ENCODE peak calls at places on chromosome 19, in six cellular contexts. G is IMR-90, O is A549, I is K562, K is GM12878, C is HepG2. H is an unnamed sample.

GRCh38 chr19:19490247-19490968 is 24.9 kb downstream of the TSSK6 start:
- DNase-seq in G (peak), O (peak), I (peak), K (peak), C (peak), H (peak)

GRCh38 chr19:13441810-13442512 is 64.3 kb downstream of the CACNA1A start:
- DNase-seq in G (peak), O (peak), I (peak), K (no peak), C (peak), H (peak)

GRCh38 chr19:23075031-23075733 is 41.6 kb upstream of the ZNF730 start:
- DNase-seq in G (peak), O (no peak), I (peak), K (no peak), C (no peak), H (no peak)

GRCh38 chr19:30227071-30227621 is 145.0 kb upstream of the ZNF536 start:
- DNase-seq in G (no peak), O (no peak), I (no peak), K (no peak), C (no peak), H (no peak)

GRCh38 chr19:34041922-34042521 is 130.3 kb upstream of the LSM14A start:
- DNase-seq in G (peak), O (peak), I (peak), K (no peak), C (peak), H (peak)

GRCh38 chr19:15303105-15303780 is 29.1 kb downstream of the BRD4 start:
- DNase-seq in G (peak), O (no peak), I (no peak), K (no peak), C (no peak), H (no peak)

GRCh38 chr19:996051-996838 is 4.0 kb upstream of the GRIN3B start:
- DNase-seq in G (peak), O (peak), I (peak), K (no peak), C (no peak), H (peak)

GRCh38 chr19:38617764-38618589 is at the start of gene MAP4K1:
- DNase-seq in G (no peak), O (no peak), I (no peak), K (peak), C (no peak), H (no peak)

GRCh38 chr19:10009714-10010224 is 535 bp downstream of the COL5A3 start:
- DNase-seq in G (no peak), O (no peak), I (no peak), K (no peak), C (no peak), H (no peak)

GRCh38 chr19:8371011-8371804 is 7.3 kb downstream of the ANGPTL4 start:
- DNase-seq in G (no peak), O (no peak), I (peak), K (no peak), C (no peak), H (no peak)

GRCh38 chr19:14505488-14506239 is 9.7 kb upstream of the GIPC1 start:
- DNase-seq in G (peak), O (peak), I (peak), K (no peak), C (peak), H (peak)

GRCh38 chr19:41821003-41821735 is 23.3 kb downstream of the LYPD4 start:
- DNase-seq in G (peak), O (peak), I (peak), K (peak), C (peak), H (peak)

GRCh38 chr19:30026933-30027332 is 84.9 kb downstream of the URI1 start:
- DNase-seq in G (no peak), O (no peak), I (no peak), K (no peak), C (no peak), H (no peak)

GRCh38 chr19:41696402-41697197 is 8.5 kb upstream of the CEACAM7 start:
- DNase-seq in G (no peak), O (no peak), I (no peak), K (no peak), C (no peak), H (no peak)

GRCh38 chr19:3403489-3404323 is 37.3 kb downstream of the NFIC start:
- DNase-seq in G (peak), O (no peak), I (no peak), K (no peak), C (peak), H (no peak)

GRCh38 chr19:48183356-48183755 is 12.9 kb downstream of the ZSWIM9 start:
- DNase-seq in G (no peak), O (no peak), I (no peak), K (no peak), C (no peak), H (no peak)

GRCh38 chr19:13505761-13506549 is at the start of gene CACNA1A:
- DNase-seq in G (peak), O (no peak), I (peak), K (no peak), C (no peak), H (peak)

GRCh38 chr19:7539827-7540425 is 4.4 kb downstream of the PNPLA6 start:
- DNase-seq in G (no peak), O (no peak), I (no peak), K (no peak), C (no peak), H (no peak)

GRCh38 chr19:29529646-29530548 is 4.1 kb downstream of the VSTM2B start:
- DNase-seq in G (no peak), O (no peak), I (no peak), K (no peak), C (no peak), H (no peak)

GRCh38 chr19:40256511-40256910 is 28.6 kb downstream of the AKT2 start:
- DNase-seq in G (no peak), O (no peak), I (no peak), K (no peak), C (no peak), H (no peak)

GRCh38 chr19:7679017-7679720 is 1.5 kb upstream of the TRAPPC5 start:
- DNase-seq in G (no peak), O (peak), I (peak), K (no peak), C (peak), H (no peak)

GRCh38 chr19:14073925-14074838 is 1.6 kb downstream of the MISP3 start:
- DNase-seq in G (peak), O (no peak), I (peak), K (no peak), C (no peak), H (no peak)

GRCh38 chr19:40174087-40174486 is 17.1 kb upstream of the MAP3K10 start:
- DNase-seq in G (no peak), O (no peak), I (no peak), K (no peak), C (no peak), H (no peak)

GRCh38 chr19:3243851-3244700 is 19.6 kb downstream of the CELF5 start:
- DNase-seq in G (peak), O (peak), I (peak), K (no peak), C (peak), H (peak)

GRCh38 chr19:54331626-54332025 is 7.3 kb downstream of the LILRA4 start:
- DNase-seq in G (no peak), O (no peak), I (no peak), K (no peak), C (no peak), H (no peak)

GRCh38 chr19:53912653-53913052 is 3.6 kb downstream of the CACNG7 start:
- DNase-seq in G (no peak), O (peak), I (peak), K (no peak), C (no peak), H (peak)

GRCh38 chr19:40281381-40282208 is 3.5 kb downstream of the AKT2 start:
- DNase-seq in G (no peak), O (no peak), I (no peak), K (no peak), C (no peak), H (no peak)

GRCh38 chr19:33275933-33276619 is 26.3 kb downstream of the CEBPA start:
- DNase-seq in G (no peak), O (no peak), I (no peak), K (no peak), C (peak), H (no peak)

GRCh38 chr19:41373993-41374392 is 2.3 kb upstream of the TMEM91 start:
- DNase-seq in G (peak), O (no peak), I (no peak), K (no peak), C (no peak), H (no peak)

GRCh38 chr19:16206046-16206605 is 8.4 kb downstream of the AP1M1 start:
- DNase-seq in G (no peak), O (no peak), I (no peak), K (no peak), C (no peak), H (no peak)

GRCh38 chr19:4277051-4277700 is 1.9 kb upstream of the SHD start:
- DNase-seq in G (no peak), O (no peak), I (peak), K (no peak), C (no peak), H (no peak)

GRCh38 chr19:41441321-41441945 is 1.5 kb upstream of the ERICH4 start:
- DNase-seq in G (no peak), O (no peak), I (no peak), K (no peak), C (no peak), H (no peak)

GRCh38 chr19:40578442-40578908 is 1.8 kb downstream of the SHKBP1 start:
- DNase-seq in G (peak), O (peak), I (peak), K (no peak), C (no peak), H (peak)

GRCh38 chr19:31408460-31409124 is 59.4 kb upstream of the TSHZ3 start:
- DNase-seq in G (peak), O (peak), I (no peak), K (no peak), C (no peak), H (no peak)

GRCh38 chr19:18972301-18972831 is 31.3 kb upstream of the HOMER3 start:
- DNase-seq in G (peak), O (no peak), I (no peak), K (no peak), C (no peak), H (no peak)

GRCh38 chr19:37304884-37305255 is 66.0 kb upstream of the ZNF527 start:
- DNase-seq in G (no peak), O (no peak), I (no peak), K (no peak), C (no peak), H (no peak)

GRCh38 chr19:37304190-37304883 is 66.6 kb upstream of the ZNF527 start:
- DNase-seq in G (no peak), O (no peak), I (peak), K (no peak), C (no peak), H (no peak)

GRCh38 chr19:37306383-37306963 is 64.4 kb upstream of the ZNF527 start:
- DNase-seq in G (no peak), O (no peak), I (no peak), K (no peak), C (no peak), H (no peak)

GRCh38 chr19:37303591-37304171 is 67.2 kb upstream of the ZNF527 start:
- DNase-seq in G (no peak), O (no peak), I (no peak), K (no peak), C (no peak), H (no peak)
- TF ChIP-seq BHLHE40 in G (no peak), O (no peak), I (no peak), K (no peak), C (no peak), H (no peak)

GRCh38 chr19:46696052-46696451 is 20.9 kb downstream of the PRKD2 start:
- DNase-seq in G (no peak), O (no peak), I (no peak), K (no peak), C (no peak), H (no peak)

GRCh38 chr19:46700704-46701103 is 16.2 kb downstream of the PRKD2 start:
- DNase-seq in G (no peak), O (no peak), I (no peak), K (no peak), C (no peak), H (no peak)

GRCh38 chr19:46697142-46697960 is 19.6 kb downstream of the PRKD2 start:
- DNase-seq in G (peak), O (peak), I (peak), K (no peak), C (no peak), H (peak)

GRCh38 chr19:46693760-46694159 is 23.2 kb downstream of the PRKD2 start:
- DNase-seq in G (no peak), O (no peak), I (no peak), K (no peak), C (no peak), H (no peak)

DNA sequence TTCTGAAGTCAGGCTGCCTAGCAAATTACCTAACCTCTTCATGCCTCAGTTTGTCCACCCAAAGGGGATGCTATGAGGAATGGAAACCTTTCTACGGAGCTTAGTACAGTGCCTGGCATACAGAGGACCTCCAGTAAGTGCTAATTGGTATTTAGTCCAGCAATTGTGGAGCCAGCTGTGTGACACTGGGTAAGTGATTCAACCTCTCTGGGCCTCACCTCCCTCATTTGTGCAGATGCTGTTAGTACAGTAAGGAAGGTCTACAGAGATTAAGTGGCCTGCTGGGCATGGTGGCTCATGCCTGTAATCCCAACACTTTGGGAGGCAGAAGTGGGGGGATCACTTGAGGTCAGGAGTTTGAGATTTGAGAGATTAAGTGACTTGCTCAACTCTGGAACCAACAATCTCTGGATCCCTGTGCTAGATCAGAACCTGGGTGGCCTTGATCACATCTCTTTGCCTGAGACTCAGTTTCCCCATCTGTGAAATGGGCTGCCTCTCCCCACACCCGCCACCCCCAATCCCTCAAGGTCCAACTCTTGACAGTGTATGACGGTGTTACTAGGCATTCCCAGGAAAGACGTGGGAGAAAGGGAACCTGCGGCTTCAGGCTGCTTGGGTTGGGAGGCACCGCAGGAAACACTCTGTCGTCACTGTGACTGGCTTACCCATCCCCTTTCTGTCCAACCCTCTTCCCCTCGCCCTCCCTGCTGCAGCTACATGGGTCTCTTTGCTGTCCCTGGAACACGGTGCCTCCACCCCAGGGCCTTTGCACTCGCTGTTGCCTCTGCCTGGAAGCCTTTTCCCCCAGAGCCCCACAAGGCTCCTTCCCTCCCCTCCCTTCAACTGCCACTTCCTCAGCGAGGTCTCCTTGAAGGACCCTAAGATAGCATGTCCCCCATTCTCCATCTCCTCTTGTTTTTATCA is 18.3 kb downstream of the PRKD2 start:
- DNase-seq in G (no peak), O (no peak), I (no peak), K (no peak), C (no peak), H (no peak)
- TF ChIP-seq BHLHE40 in G (no peak), O (no peak), I (no peak), K (no peak), C (no peak), H (no peak)

GRCh38 chr19:2014081-2014693 is 1.3 kb downstream of the BTBD2 start:
- DNase-seq in G (no peak), O (no peak), I (no peak), K (no peak), C (no peak), H (no peak)

GRCh38 chr19:2013683-2013961 is 1.9 kb downstream of the BTBD2 start:
- DNase-seq in G (no peak), O (no peak), I (no peak), K (no peak), C (no peak), H (no peak)

GRCh38 chr19:2016041-2016807 is 710 bp upstream of the BTBD2 start:
- DNase-seq in G (peak), O (peak), I (peak), K (peak), C (peak), H (peak)

GRCh38 chr19:2015611-2015950 is at the start of gene BTBD2:
- DNase-seq in G (peak), O (peak), I (no peak), K (no peak), C (no peak), H (peak)

GRCh38 chr19:2014731-2015610 is 543 bp downstream of the BTBD2 start:
- DNase-seq in G (no peak), O (no peak), I (peak), K (no peak), C (no peak), H (no peak)
- TF ChIP-seq BHLHE40 in G (no peak), O (no peak), I (no peak), K (no peak), C (no peak), H (no peak)

DNA sequence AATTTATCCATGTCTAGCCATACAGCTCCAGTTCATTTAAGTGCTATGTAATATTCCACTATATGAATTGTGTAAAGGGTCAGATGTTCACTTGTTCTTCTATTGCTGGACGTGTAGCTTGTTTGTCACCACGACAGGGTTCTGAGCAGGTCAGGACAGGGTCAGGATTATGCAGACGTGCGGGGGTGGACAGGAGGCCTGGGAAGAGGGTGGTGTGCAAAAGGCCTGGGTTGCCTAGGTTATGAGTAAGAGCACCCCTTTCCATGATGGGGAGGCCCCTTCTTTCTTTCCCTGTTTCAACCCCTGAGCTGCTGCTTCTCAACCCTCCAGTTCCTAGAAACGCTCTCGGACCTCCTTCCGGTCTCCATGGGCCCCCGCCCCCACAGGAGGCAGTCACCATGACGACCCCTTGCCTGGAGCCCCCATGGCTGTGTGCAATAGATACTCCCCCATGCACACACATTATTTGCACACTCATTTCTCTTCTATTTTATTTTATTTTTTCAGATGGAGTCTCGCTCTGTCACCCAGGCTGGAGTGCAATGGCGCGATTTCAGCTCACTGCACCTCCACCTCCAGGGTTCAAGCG is 2.0 kb downstream of the EXOC3L2 start:
- DNase-seq in G (no peak), O (no peak), I (peak), K (no peak), C (no peak), H (no peak)
- TF ChIP-seq BHLHE40 in G (no peak), O (no peak), I (no peak), K (no peak), C (no peak), H (no peak)

GRCh38 chr19:51431124-51431523 is 13.7 kb upstream of the SIGLEC10 start:
- DNase-seq in G (no peak), O (no peak), I (no peak), K (no peak), C (peak), H (no peak)
- TF ChIP-seq BHLHE40 in G (no peak), O (no peak), I (no peak), K (no peak), C (no peak), H (no peak)

DNA sequence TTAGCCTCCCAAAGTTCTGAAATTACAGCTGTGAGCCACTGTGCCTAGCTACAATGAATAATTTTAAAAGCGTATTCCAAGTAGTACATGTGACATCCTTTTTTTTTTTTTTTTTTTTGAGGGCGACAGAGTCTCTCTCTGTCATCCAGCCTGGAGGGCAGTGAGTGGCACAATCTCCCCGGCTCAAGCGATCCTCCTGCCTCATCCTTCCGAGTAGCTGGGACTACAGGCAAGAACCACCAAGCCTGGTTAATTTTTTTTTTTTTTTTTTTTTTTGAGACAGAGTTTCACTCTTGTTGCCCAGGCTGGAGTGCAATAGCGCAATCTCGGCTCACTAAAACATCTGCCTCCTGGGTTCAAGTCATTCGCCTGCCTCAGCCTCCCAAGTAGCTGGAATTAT is 3.8 kb upstream of the PRR12 start:
- DNase-seq in G (no peak), O (no peak), I (no peak), K (no peak), C (no peak), H (no peak)
- TF ChIP-seq BHLHE40 in G (no peak), O (no peak), I (no peak), K (no peak), C (no peak), H (no peak)